ENCODE peak calls at places on chromosomes 7 and 10, in seven cellular contexts. J, H, F, X, P, A and K are unnamed samples.

GRCh38 chr10:79185067-79185774 is 116.5 kb downstream of the ZMIZ1 start:
- DNase-seq in J (no peak), H (no peak), F (no peak), X (peak), P (no peak), A (no peak), K (no peak)

GRCh38 chr10:80204801-80205477 is 398 bp downstream of the ANXA11 start:
- DNase-seq in J (no peak), H (peak), F (peak), X (peak), P (no peak), A (peak), K (no peak)

GRCh38 chr7:149714910-149715471 is 58.4 kb downstream of the ZNF467 start:
- DNase-seq in J (no peak), H (no peak), F (no peak), X (peak), P (no peak), A (peak), K (no peak)

GRCh38 chr7:147651601-147652000 is 939.0 kb upstream of the C7orf33 start:
- DNase-seq in J (no peak), H (no peak), F (no peak), X (no peak), P (no peak), A (no peak), K (no peak)

GRCh38 chr10:97921581-97922377 is 72.1 kb downstream of the GOLGA7B start:
- DNase-seq in J (no peak), H (no peak), F (no peak), X (peak), P (no peak), A (no peak), K (no peak)

GRCh38 chr7:131844380-131844779 is 288.0 kb upstream of the PODXL start:
- DNase-seq in J (no peak), H (no peak), F (no peak), X (no peak), P (no peak), A (no peak), K (no peak)

GRCh38 chr7:48887500-48887899 is 36.8 kb upstream of the CDC14C start:
- DNase-seq in J (no peak), H (peak), F (no peak), X (no peak), P (no peak), A (no peak), K (peak)

GRCh38 chr10:48533951-48534720 is 70.7 kb downstream of the ARHGAP22 start:
- DNase-seq in J (no peak), H (no peak), F (no peak), X (no peak), P (no peak), A (no peak), K (peak)

GRCh38 chr7:44261239-44261638 is 60.5 kb downstream of the YKT6 start:
- DNase-seq in J (no peak), H (no peak), F (no peak), X (no peak), P (no peak), A (no peak), K (no peak)

GRCh38 chr7:73593207-73594045 is 15.0 kb upstream of the TBL2 start:
- DNase-seq in J (no peak), H (no peak), F (no peak), X (no peak), P (no peak), A (no peak), K (no peak)

GRCh38 chr7:99314504-99314903 is 11.2 kb upstream of the ARPC1A start:
- DNase-seq in J (no peak), H (no peak), F (no peak), X (no peak), P (no peak), A (peak), K (no peak)

GRCh38 chr10:113693348-113693747 is 13.6 kb downstream of the CASP7 start:
- DNase-seq in J (no peak), H (no peak), F (no peak), X (no peak), P (no peak), A (no peak), K (no peak)

GRCh38 chr7:44977304-44977858 is 1.4 kb downstream of the MYO1G start:
- DNase-seq in J (no peak), H (peak), F (no peak), X (no peak), P (no peak), A (no peak), K (no peak)

GRCh38 chr7:41855798-41856197 is 152.9 kb upstream of the INHBA start:
- DNase-seq in J (no peak), H (no peak), F (no peak), X (peak), P (no peak), A (no peak), K (no peak)

GRCh38 chr7:113487925-113488731 is 369.8 kb upstream of the SMIM30 start:
- DNase-seq in J (no peak), H (no peak), F (no peak), X (no peak), P (no peak), A (no peak), K (no peak)

GRCh38 chr10:89785095-89785494 is 83.7 kb downstream of the KIF20B start:
- DNase-seq in J (no peak), H (no peak), F (no peak), X (no peak), P (no peak), A (no peak), K (no peak)

GRCh38 chr10:94092848-94093247 is 99.1 kb downstream of the PLCE1 start:
- DNase-seq in J (no peak), H (no peak), F (no peak), X (peak), P (peak), A (no peak), K (no peak)

GRCh38 chr7:85695041-85695990 is 508.5 kb upstream of the SEMA3D start:
- DNase-seq in J (no peak), H (no peak), F (no peak), X (peak), P (no peak), A (no peak), K (no peak)

GRCh38 chr7:30445770-30446169 is 32.8 kb downstream of the NOD1 start:
- DNase-seq in J (peak), H (peak), F (peak), X (peak), P (peak), A (peak), K (peak)

GRCh38 chr10:79490400-79491081 is 21.8 kb upstream of the EIF5AL1 start:
- DNase-seq in J (no peak), H (peak), F (peak), X (peak), P (no peak), A (peak), K (no peak)

GRCh38 chr7:157461805-157462771 is 125.3 kb downstream of the DNAJB6 start:
- DNase-seq in J (no peak), H (no peak), F (no peak), X (no peak), P (no peak), A (peak), K (no peak)

DNA sequence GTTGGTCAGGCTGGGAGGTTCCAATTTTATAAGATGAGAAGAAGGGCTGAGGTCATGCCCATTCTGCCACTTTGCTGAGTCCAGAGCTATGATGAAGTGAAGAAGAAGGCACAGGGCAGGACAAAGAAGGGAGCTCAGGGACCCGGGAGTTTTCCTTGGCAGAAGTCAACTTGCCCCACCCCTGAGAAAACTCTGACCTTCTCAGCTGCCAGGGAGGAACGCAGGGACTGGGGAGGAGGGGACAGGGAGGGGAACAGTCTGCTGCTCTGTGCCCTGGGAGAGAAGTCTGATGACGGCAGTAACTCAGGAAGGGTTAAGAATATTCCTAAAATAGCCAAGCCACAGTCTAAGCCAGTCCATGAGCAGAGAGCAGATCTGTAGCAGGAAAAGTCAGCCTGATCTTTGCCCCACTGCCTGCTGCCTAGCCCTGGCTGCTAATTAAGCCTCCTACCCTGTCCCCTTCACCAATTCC is 11.7 kb downstream of the ADIRF start:
- DNase-seq in J (no peak), H (peak), F (peak), X (no peak), P (no peak), A (peak), K (no peak)
- H3K27ac ChIP-seq in J (peak), H (peak), F (peak), X (no peak), P (peak), A (peak), K (no peak)

DNA sequence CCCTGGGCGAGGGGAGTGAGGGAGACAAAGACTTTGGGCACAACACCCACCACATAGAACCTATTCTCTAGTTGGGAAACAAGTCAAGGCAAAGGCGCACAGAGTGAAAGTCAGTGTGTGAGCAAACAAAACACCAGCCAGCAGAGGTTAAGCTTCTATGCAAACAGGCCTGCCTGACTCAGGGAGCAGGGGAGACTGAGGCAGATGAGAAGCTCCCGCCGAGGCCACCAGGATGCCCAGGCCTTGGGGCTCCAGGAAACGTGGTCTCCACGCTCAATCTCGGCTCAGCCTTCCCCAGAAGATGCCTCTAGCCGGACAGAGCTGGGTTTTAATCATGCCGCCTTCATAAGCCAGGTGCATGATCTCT is 74.1 kb upstream of the KCNMA1 start:
- DNase-seq in J (no peak), H (no peak), F (no peak), X (no peak), P (no peak), A (no peak), K (no peak)
- H3K4me3 ChIP-seq in J (no peak), H (no peak), F (no peak), X (no peak), P (peak), A (no peak), K (peak)

DNA sequence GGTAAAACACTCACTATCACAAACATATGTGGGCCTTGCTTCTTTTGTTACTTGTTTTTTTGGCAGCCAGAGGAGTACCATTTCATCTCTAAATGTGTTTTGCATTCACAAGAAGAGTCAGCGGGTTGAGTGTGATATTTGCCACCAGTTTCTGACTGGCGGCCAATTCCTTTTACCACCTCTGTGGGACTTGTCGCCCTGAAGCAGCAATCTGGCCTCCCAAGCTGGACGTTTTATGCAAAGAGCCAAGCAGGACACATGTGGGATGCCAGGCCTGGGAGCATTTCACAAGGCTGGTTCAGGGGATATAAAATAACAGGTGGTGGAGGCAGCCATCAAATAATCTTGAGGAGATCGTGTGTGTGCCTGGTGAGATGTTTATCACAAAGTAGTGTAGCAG is 61.8 kb upstream of the TRIL start:
- DNase-seq in J (no peak), H (peak), F (no peak), X (no peak), P (no peak), A (no peak), K (peak)
- H3K27ac ChIP-seq in J (no peak), H (peak), F (no peak), X (no peak), P (no peak), A (no peak), K (peak)

GRCh38 chr7:137206770-137207169 is 136.8 kb downstream of the PTN start:
- DNase-seq in J (no peak), H (no peak), F (no peak), X (no peak), P (no peak), A (no peak), K (no peak)

GRCh38 chr7:137213744-137214143 is 129.8 kb downstream of the PTN start:
- DNase-seq in J (no peak), H (no peak), F (no peak), X (no peak), P (no peak), A (no peak), K (no peak)

DNA sequence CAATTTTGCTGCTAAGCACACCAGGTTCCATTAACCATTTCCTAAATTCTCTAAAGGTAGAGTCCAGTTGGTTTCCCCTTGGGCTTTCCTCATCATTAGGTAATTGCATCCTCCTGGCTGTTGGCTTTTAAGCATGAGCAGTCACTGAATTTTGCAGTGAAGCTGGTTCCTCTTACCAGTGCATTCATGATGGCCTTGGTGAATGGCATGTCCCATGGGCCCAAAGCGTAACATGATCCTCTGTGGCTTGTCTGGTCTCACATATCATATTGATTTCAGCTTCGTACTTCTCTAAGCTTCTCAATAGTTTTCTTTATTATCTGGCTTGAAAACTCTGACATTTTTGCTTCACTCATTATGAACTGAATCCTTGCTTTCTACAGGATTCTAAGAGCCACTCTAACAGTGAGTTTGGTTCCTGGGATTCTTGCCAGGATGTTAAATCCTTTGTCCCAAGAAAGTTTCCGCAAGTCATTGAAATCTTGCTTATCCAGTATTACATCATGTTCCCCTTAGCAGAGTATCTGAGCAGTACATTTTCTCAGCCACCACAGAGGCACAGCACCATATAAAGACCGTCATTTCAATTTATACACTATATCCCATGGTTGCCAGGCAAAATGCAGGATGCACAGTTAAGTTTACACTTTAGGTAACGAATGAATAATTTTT is 134.2 kb downstream of the PTN start:
- DNase-seq in J (no peak), H (no peak), F (no peak), X (peak), P (no peak), A (no peak), K (no peak)
- H3K4me3 ChIP-seq in J (no peak), H (no peak), F (no peak), X (no peak), P (no peak), A (no peak), K (no peak)